ENCODE peak calls at places on chromosomes 6 and 20, in four cellular contexts. One of them, this sample, is unnamed.
A peak's percentile ranks its signal among the peaks of the same experiment; 100 is the strongest.

GRCh38 chr20:5349448-5349847 is 32.7 kb upstream of the PROKR2 start:
- DNase-seq in K562: no peak
- DNase-seq in IMR-90: peak; percentile 1
- DNase-seq in HepG2: no peak
- DNase-seq in this sample: no peak

GRCh38 chr6:136037885-136038460 is 186.5 kb downstream of the PDE7B start:
- DNase-seq in IMR-90: peak; percentile 72
- DNase-seq in HepG2: no peak
- DNase-seq in K562: no peak
- DNase-seq in this sample: no peak

GRCh38 chr6:161548713-161549112 is 274.9 kb upstream of the AGPAT4 start:
- DNase-seq in IMR-90: no peak
- DNase-seq in HepG2: no peak
- DNase-seq in K562: no peak
- DNase-seq in this sample: no peak

GRCh38 chr20:36018208-36018988 is 50.0 kb downstream of the CNBD2 start:
- DNase-seq in K562: no peak
- DNase-seq in IMR-90: no peak
- DNase-seq in HepG2: peak; percentile 85
- DNase-seq in this sample: no peak

GRCh38 chr20:46872315-46873211 is 22.1 kb upstream of the EYA2 start:
- DNase-seq in IMR-90: peak; percentile 72
- DNase-seq in K562: peak; percentile 27
- DNase-seq in HepG2: no peak
- DNase-seq in this sample: no peak

GRCh38 chr20:62258499-62259293 is 20.4 kb downstream of the OSBPL2 start:
- DNase-seq in HepG2: no peak
- DNase-seq in IMR-90: peak; percentile 85
- DNase-seq in K562: no peak
- DNase-seq in this sample: no peak

GRCh38 chr6:30820196-30820595 is 64.1 kb upstream of the DDR1 start:
- DNase-seq in IMR-90: peak; percentile 80
- DNase-seq in HepG2: peak; percentile 65
- DNase-seq in K562: no peak
- DNase-seq in this sample: no peak

GRCh38 chr20:1940581-1940980 is 45.4 kb downstream of the SIRPA start:
- DNase-seq in IMR-90: no peak
- DNase-seq in HepG2: no peak
- DNase-seq in K562: no peak
- DNase-seq in this sample: no peak

GRCh38 chr20:63972312-63973159 is 2.8 kb upstream of the ZNF512B start:
- DNase-seq in IMR-90: no peak
- DNase-seq in HepG2: peak; percentile 69
- DNase-seq in K562: no peak
- DNase-seq in this sample: no peak

GRCh38 chr6:149459761-149460160 is 25.1 kb downstream of the ZC3H12D start:
- DNase-seq in IMR-90: peak; percentile 73
- DNase-seq in K562: no peak
- DNase-seq in HepG2: no peak
- DNase-seq in this sample: no peak

GRCh38 chr20:7722564-7722963 is 217.7 kb downstream of the HAO1 start:
- DNase-seq in HepG2: no peak
- DNase-seq in K562: no peak
- DNase-seq in IMR-90: no peak
- DNase-seq in this sample: no peak

GRCh38 chr6:169266746-169267629 is 13.3 kb upstream of the THBS2 start:
- DNase-seq in K562: no peak
- DNase-seq in IMR-90: peak; percentile 46
- DNase-seq in HepG2: no peak
- DNase-seq in this sample: no peak

GRCh38 chr6:2258112-2258511 is 12.7 kb upstream of the GMDS start:
- DNase-seq in HepG2: no peak
- DNase-seq in K562: no peak
- DNase-seq in IMR-90: no peak
- DNase-seq in this sample: no peak

GRCh38 chr20:2973574-2973973 is 69.8 kb upstream of the GNRH2 start:
- DNase-seq in IMR-90: no peak
- DNase-seq in K562: peak; percentile 25
- DNase-seq in HepG2: peak; percentile 41
- DNase-seq in this sample: no peak

GRCh38 chr6:85482206-85483040 is 32.5 kb downstream of the NT5E start:
- DNase-seq in K562: no peak
- DNase-seq in HepG2: no peak
- DNase-seq in IMR-90: no peak
- DNase-seq in this sample: no peak

GRCh38 chr20:58634818-58635665 is 16.0 kb upstream of the STX16 start:
- DNase-seq in IMR-90: peak; percentile 61
- DNase-seq in K562: peak; percentile 60
- DNase-seq in HepG2: no peak
- DNase-seq in this sample: no peak

GRCh38 chr20:41609476-41609875 is 8.7 kb downstream of the CHD6 start:
- DNase-seq in IMR-90: no peak
- DNase-seq in HepG2: no peak
- DNase-seq in K562: no peak
- DNase-seq in this sample: no peak

GRCh38 chr20:36585410-36586125 is 12.2 kb downstream of the TGIF2 start:
- DNase-seq in K562: no peak
- DNase-seq in HepG2: no peak
- DNase-seq in IMR-90: peak; percentile 20
- DNase-seq in this sample: no peak

GRCh38 chr6:33822575-33823395 is 19.0 kb upstream of the MLN start:
- DNase-seq in K562: peak; percentile 91
- DNase-seq in IMR-90: no peak
- DNase-seq in HepG2: peak; percentile 56
- DNase-seq in this sample: no peak

GRCh38 chr20:45500022-45500421 is 15.4 kb downstream of the SPINT3 start:
- DNase-seq in HepG2: peak; percentile 27
- DNase-seq in IMR-90: no peak
- DNase-seq in K562: no peak
- DNase-seq in this sample: no peak

GRCh38 chr20:49945306-49945700 is 9.1 kb downstream of the RNF114 start:
- DNase-seq in HepG2: no peak
- DNase-seq in K562: no peak
- DNase-seq in IMR-90: no peak
- DNase-seq in this sample: no peak

GRCh38 chr6:168451805-168452204 is 10.8 kb downstream of the SMOC2 start:
- DNase-seq in IMR-90: no peak
- DNase-seq in K562: no peak
- DNase-seq in HepG2: no peak
- DNase-seq in this sample: no peak

GRCh38 chr6:110404602-110405001 is 10.8 kb downstream of the DDO start:
- DNase-seq in HepG2: no peak
- DNase-seq in IMR-90: no peak
- DNase-seq in K562: no peak
- DNase-seq in this sample: no peak

GRCh38 chr6:5401845-5402738 is 140.8 kb downstream of the FARS2 start:
- DNase-seq in HepG2: peak; percentile 19
- DNase-seq in IMR-90: peak; percentile 37
- DNase-seq in K562: no peak
- DNase-seq in this sample: no peak

GRCh38 chr6:53725791-53726575 is 60.4 kb upstream of the KLHL31 start:
- DNase-seq in IMR-90: peak; percentile 69
- DNase-seq in HepG2: peak; percentile 72
- DNase-seq in K562: peak; percentile 83
- DNase-seq in this sample: no peak

DNA sequence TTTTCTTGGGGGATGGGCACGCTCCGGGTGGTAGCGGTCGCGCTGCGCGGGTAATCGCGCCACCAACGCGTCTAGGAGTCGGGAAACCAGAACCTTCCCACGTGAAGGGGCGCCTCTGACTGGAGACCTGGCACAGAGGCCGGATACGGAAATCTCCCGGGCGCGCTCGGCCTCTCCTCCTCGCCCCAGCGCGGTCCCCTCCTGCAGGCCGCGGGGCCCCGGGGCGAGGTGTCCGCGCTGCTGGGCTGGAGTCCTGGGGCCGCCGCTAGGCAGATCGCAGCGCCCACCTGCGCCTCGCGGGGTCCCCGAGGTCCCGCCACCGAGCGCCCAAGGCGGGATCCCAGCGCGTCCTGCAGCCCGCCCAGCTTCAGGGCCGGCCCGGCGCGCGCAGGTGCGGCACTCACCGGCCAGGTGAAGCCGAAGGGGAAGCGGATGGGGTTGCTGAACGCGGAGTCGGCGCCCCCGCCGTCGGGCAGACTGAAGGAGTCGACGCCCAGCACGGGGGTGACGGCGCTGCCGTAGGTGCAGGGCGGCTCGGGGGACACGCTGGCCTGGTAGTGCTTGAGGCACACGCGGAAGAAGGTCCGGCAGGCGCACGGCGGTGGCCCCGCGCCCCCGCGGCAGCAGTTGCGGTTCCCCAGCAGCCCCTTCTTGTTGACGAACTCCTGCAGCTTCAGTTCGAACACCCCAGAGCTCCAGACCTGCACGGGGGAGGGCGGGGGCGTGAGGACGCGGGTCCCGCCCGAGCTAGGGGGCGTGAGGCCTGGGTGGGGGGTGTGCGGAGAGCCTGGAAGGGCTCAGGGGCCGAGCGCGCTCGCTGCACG is 1.6 kb downstream of the DLL1 start:
- DNase-seq in K562: no peak
- DNase-seq in HepG2: no peak
- DNase-seq in IMR-90: no peak
- DNase-seq in this sample: no peak
- TF ChIP-seq BHLHE40 in K562: no peak
- TF ChIP-seq BHLHE40 in HepG2: no peak
- TF ChIP-seq BHLHE40 in IMR-90: no peak
- TF ChIP-seq BHLHE40 in this sample: no peak

GRCh38 chr6:159075506-159076100 is 30.8 kb upstream of the TAGAP start:
- DNase-seq in IMR-90: no peak
- DNase-seq in K562: no peak
- DNase-seq in HepG2: no peak
- DNase-seq in this sample: no peak

GRCh38 chr6:159071843-159072769 is 27.3 kb upstream of the TAGAP start:
- DNase-seq in HepG2: no peak
- DNase-seq in K562: no peak
- DNase-seq in IMR-90: no peak
- DNase-seq in this sample: no peak

GRCh38 chr6:159077123-159077522 is 32.3 kb upstream of the TAGAP start:
- DNase-seq in K562: no peak
- DNase-seq in IMR-90: no peak
- DNase-seq in HepG2: no peak
- DNase-seq in this sample: no peak

GRCh38 chr6:159074866-159075265 is 30.1 kb upstream of the TAGAP start:
- DNase-seq in K562: no peak
- DNase-seq in HepG2: no peak
- DNase-seq in IMR-90: no peak
- DNase-seq in this sample: no peak

DNA sequence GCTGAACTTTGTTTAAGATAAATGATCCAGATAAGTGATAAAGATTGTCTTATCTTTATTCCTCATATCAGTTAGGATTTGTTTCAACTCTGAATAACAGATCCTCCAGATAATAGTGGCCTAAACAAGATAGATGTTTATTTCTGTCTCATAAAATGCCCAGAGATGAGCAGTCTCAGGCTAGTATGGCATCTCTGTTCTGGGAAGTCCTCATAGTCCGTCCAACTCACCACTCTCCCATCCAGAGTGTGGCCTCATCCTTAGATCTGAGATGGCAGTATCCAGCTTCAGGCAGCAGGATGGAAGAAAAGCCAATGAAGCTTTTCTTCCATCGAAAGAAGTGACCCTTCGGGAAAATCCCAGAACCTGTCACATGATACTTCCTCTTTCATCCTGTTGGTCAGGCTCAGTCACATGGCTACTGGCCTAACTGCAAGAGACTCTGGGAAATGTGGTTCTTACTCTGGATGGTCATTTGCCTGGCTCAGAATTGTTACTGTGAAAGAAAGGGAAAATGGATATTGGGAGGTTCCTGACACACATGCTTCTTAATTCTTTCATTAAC is 29.4 kb upstream of the TAGAP start:
- DNase-seq in K562: peak; percentile 65
- DNase-seq in IMR-90: peak; percentile 46
- DNase-seq in HepG2: no peak
- DNase-seq in this sample: no peak
- H3K9ac ChIP-seq in K562: no peak overlapping the region
- H3K9ac ChIP-seq in IMR-90: no peak overlapping the region
- H3K9ac ChIP-seq in HepG2: no peak overlapping the region
- H3K9ac ChIP-seq in this sample: no peak overlapping the region

GRCh38 chr20:21019831-21020655 is 86.1 kb downstream of the LINC00237 start:
- DNase-seq in HepG2: peak; percentile 82
- DNase-seq in IMR-90: no peak
- DNase-seq in K562: no peak
- DNase-seq in this sample: no peak

GRCh38 chr20:21022925-21023324 is 83.2 kb downstream of the LINC00237 start:
- DNase-seq in K562: peak; percentile 12
- DNase-seq in HepG2: no peak
- DNase-seq in IMR-90: no peak
- DNase-seq in this sample: no peak

GRCh38 chr20:21019468-21019830 is 86.7 kb downstream of the LINC00237 start:
- DNase-seq in IMR-90: no peak
- DNase-seq in HepG2: no peak
- DNase-seq in K562: no peak
- DNase-seq in this sample: no peak

GRCh38 chr20:21018576-21018975 is 87.6 kb downstream of the LINC00237 start:
- DNase-seq in IMR-90: no peak
- DNase-seq in HepG2: no peak
- DNase-seq in K562: no peak
- DNase-seq in this sample: no peak

DNA sequence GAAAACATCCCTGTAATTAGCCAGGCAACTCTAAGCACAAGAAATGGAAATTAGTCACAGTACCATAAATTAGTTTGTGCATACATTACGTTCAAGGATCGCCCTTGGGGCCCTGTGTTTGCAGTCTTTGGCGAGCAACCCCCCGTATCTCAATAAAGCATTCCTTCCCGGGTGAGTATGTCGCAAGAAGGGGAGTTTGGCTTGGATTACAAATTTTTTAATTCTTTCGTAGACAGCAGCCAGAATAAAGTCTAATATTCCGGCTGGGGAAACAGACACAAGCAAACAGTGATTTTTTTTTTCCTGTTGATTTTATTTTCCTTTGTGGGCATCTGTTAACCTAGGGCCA is 85.5 kb downstream of the LINC00237 start:
- DNase-seq in HepG2: peak; percentile 57
- DNase-seq in IMR-90: no peak
- DNase-seq in K562: no peak
- DNase-seq in this sample: no peak
- TF ChIP-seq BHLHE40 in HepG2: no peak
- TF ChIP-seq BHLHE40 in IMR-90: no peak
- TF ChIP-seq BHLHE40 in K562: no peak
- TF ChIP-seq BHLHE40 in this sample: no peak

GRCh38 chr6:47579040-47579439 is 101.5 kb downstream of the CD2AP start:
- DNase-seq in K562: no peak
- DNase-seq in IMR-90: no peak
- DNase-seq in HepG2: no peak
- DNase-seq in this sample: no peak

GRCh38 chr6:47587503-47587902 is 109.9 kb downstream of the CD2AP start:
- DNase-seq in HepG2: no peak
- DNase-seq in K562: no peak
- DNase-seq in IMR-90: peak; percentile 45
- DNase-seq in this sample: no peak

DNA sequence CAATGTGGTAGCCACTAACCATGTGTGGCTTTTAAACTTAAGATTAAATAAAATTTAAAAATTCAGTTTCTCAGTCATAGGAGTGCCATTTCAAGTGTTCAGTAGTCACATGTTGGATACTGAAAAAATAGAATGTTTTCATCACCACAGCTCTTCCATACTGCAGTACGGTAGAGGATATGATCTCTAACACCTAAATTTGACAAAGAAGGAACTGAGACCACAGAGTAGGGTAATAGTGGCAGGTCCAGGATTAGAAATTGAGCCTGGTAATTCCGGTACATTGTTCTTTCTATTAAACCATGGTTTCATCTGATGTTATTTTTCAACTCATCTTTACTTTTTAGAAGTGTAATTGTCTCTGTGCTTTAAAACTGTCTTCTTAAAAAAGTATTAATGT is 104.0 kb downstream of the CD2AP start:
- DNase-seq in K562: no peak
- DNase-seq in IMR-90: no peak
- DNase-seq in HepG2: no peak
- DNase-seq in this sample: no peak
- H3K9ac ChIP-seq in K562: no peak overlapping the region
- H3K9ac ChIP-seq in IMR-90: no peak overlapping the region
- H3K9ac ChIP-seq in HepG2: no peak overlapping the region
- H3K9ac ChIP-seq in this sample: no peak overlapping the region

This sample was measured in GM12878.